ENCODE peak calls at places on chromosomes 2 and 18, in ten cellular contexts. Z is stimulated activated CD8-positive, alpha-beta memory T cell treated with anti-CD3 and anti-CD28 coated beads, Interleukin-15, amount 100 ng/mL, for 24 hours; J is substantia nigra; G is CD8-positive, alpha-beta T cell; E is NCI-H82; R is AG04449; A is cardiac fibroblast; D is Calu3; Y is activated T-helper 1 cell treated with anti-CD3 and anti-CD28 coated beads, Interleukin-2, amount 50 U/mL, for 16 hours; Q is GM12878. B is an unnamed sample.

GRCh38 chr2:39488450-39488849 is 51.4 kb upstream of the MAP4K3 start:
- DNase-seq in Z (no peak), J (no peak), G (no peak), E (no peak), R (no peak), A (peak), D (peak), Y (no peak), Q (no peak), B (no peak)

GRCh38 chr2:231387904-231388724 is 7.4 kb upstream of the B3GNT7 start:
- DNase-seq in Z (no peak), J (peak), G (no peak), E (no peak), R (no peak), A (peak), D (peak), Y (no peak), Q (no peak), B (no peak)

GRCh38 chr2:75053484-75054112 is 95.2 kb downstream of the POLE4 start:
- DNase-seq in Z (no peak), J (no peak), G (no peak), E (peak), R (no peak), A (peak), D (peak), Y (no peak), Q (peak), B (no peak)

GRCh38 chr18:70418551-70419311 is 129.9 kb downstream of the SOCS6 start:
- DNase-seq in Z (no peak), J (no peak), G (no peak), E (no peak), R (no peak), A (no peak), D (no peak), Y (no peak), Q (no peak), B (no peak)

GRCh38 chr2:168585700-168586099 is 129.6 kb downstream of the CERS6 start:
- DNase-seq in Z (no peak), J (no peak), G (no peak), E (no peak), R (no peak), A (no peak), D (no peak), Y (no peak), Q (no peak), B (no peak)

GRCh38 chr2:238658054-238658407 is 189.9 kb upstream of the TWIST2 start:
- DNase-seq in Z (no peak), J (no peak), G (no peak), E (no peak), R (no peak), A (no peak), D (no peak), Y (no peak), Q (no peak), B (no peak)

GRCh38 chr2:106886916-106887758 is 1.2 kb upstream of the ST6GAL2 start:
- DNase-seq in Z (no peak), J (peak), G (no peak), E (peak), R (no peak), A (peak), D (no peak), Y (no peak), Q (no peak), B (no peak)

GRCh38 chr18:79871026-79871390 is 73.3 kb downstream of the KCNG2 start:
- DNase-seq in Z (no peak), J (no peak), G (no peak), E (no peak), R (no peak), A (no peak), D (no peak), Y (no peak), Q (no peak), B (no peak)

GRCh38 chr18:21897811-21898210 is 157.2 kb downstream of the MIB1 start:
- DNase-seq in Z (no peak), J (peak), G (no peak), E (peak), R (no peak), A (peak), D (peak), Y (no peak), Q (no peak), B (no peak)

GRCh38 chr2:230898661-230899091 is 26.4 kb downstream of the GPR55 start:
- DNase-seq in Z (no peak), J (no peak), G (no peak), E (no peak), R (no peak), A (no peak), D (no peak), Y (no peak), Q (no peak), B (no peak)

GRCh38 chr2:149015926-149016563 is 22.5 kb upstream of the LYPD6B start:
- DNase-seq in Z (no peak), J (no peak), G (no peak), E (no peak), R (no peak), A (no peak), D (no peak), Y (no peak), Q (no peak), B (no peak)

GRCh38 chr2:9658972-9659371 is 28.2 kb upstream of the YWHAQ start:
- DNase-seq in Z (no peak), J (no peak), G (no peak), E (no peak), R (no peak), A (peak), D (no peak), Y (no peak), Q (no peak), B (no peak)

B was measured in stimulated activated CD4-positive, alpha-beta T cell treated with anti-CD3 and anti-CD28 coated beads, Interleukin-15, amount 100 ng/mL, for 1 hour.